ENCODE peak calls at places on chromosomes 12 and 14, in eight cellular contexts. H is Right ventricle myocardium inferior; F is fibroblast of mammary gland; M is activated T-cell treated with anti-CD3 and anti-CD28 coated beads, Interleukin-2, amount 50 U/mL, for 4 hours; G is dorsolateral prefrontal cortex; N is GM23338; J is hypothalamus; V is SJSA1. S is an unnamed sample.

GRCh38 chr14:88422919-88423318 is 37.5 kb downstream of the SPATA7 start:
- DNase-seq in J (no peak), G (no peak), M (no peak), V (no peak), N (no peak), H (no peak), F (peak; percentile 92), S (peak; percentile 37)

GRCh38 chr14:54121461-54121860 is 164.8 kb upstream of the BMP4 start:
- DNase-seq in H (no peak), V (no peak), F (no peak), G (no peak), N (peak; percentile 14), J (no peak), M (no peak), S (no peak)

GRCh38 chr12:126588586-126589249 is 1523.5 kb downstream of the AACS start:
- DNase-seq in H (no peak), M (no peak), G (no peak), N (no peak), V (no peak), F (peak; percentile 0), J (no peak), S (peak; percentile 0)

GRCh38 chr12:95202691-95203476 is 14.4 kb downstream of the FGD6 start:
- DNase-seq in M (no peak), N (no peak), G (no peak), V (peak; percentile 28), H (no peak), J (no peak), F (peak; percentile 37), S (peak; percentile 54)

GRCh38 chr12:99852666-99853065 is 132.1 kb downstream of the ANKS1B start:
- DNase-seq in H (no peak), M (no peak), G (no peak), F (no peak), V (no peak), J (no peak), N (peak; percentile 27), S (no peak)

GRCh38 chr14:101791919-101792572 is 30.5 kb downstream of the PPP2R5C start:
- DNase-seq in J (no peak), H (no peak), M (no peak), N (no peak), G (no peak), V (peak; percentile 26), F (peak; percentile 81), S (peak; percentile 84)

GRCh38 chr12:25130741-25131188 is 64.2 kb downstream of the DNAI7 start:
- DNase-seq in M (no peak), H (no peak), V (peak; percentile 21), J (no peak), G (no peak), N (peak; percentile 75), F (peak; percentile 62), S (peak; percentile 72)

GRCh38 chr12:46374286-46374685 is 1.7 kb upstream of the SLC38A2 start:
- DNase-seq in N (no peak), G (no peak), V (no peak), H (no peak), F (no peak), M (no peak), J (no peak), S (no peak)

GRCh38 chr14:22878271-22879246 is 4.5 kb upstream of the REM2 start:
- DNase-seq in F (no peak), G (no peak), J (no peak), M (no peak), H (no peak), V (no peak), N (no peak), S (no peak)

GRCh38 chr12:75550401-75550851 is 39.0 kb upstream of the KRR1 start:
- DNase-seq in N (no peak), H (no peak), M (no peak), G (no peak), F (no peak), V (no peak), J (no peak), S (no peak)

GRCh38 chr12:5908251-5908650 is 36.8 kb downstream of the ANO2 start:
- DNase-seq in F (no peak), H (no peak), J (no peak), M (no peak), N (no peak), V (no peak), G (no peak), S (no peak)

GRCh38 chr12:38138225-38139221 is 178.1 kb upstream of the ALG10B start:
- DNase-seq in N (peak; percentile 85), M (peak; percentile 60), V (peak; percentile 43), H (no peak), J (peak; percentile 55), F (peak; percentile 71), G (peak; percentile 90), S (peak; percentile 80)

GRCh38 chr14:106883218-106883692 is 1356.9 kb downstream of the TMEM121 start:
- DNase-seq in J (no peak), H (no peak), G (no peak), M (no peak), F (no peak), N (peak; percentile 1), V (no peak), S (peak; percentile 4)

GRCh38 chr12:7058163-7058845 is 2.2 kb upstream of the C1S start:
- DNase-seq in V (no peak), H (no peak), G (no peak), F (no peak), J (no peak), M (no peak), N (no peak), S (no peak)

GRCh38 chr12:65868133-65868705 is 43.9 kb downstream of the HMGA2 start:
- DNase-seq in N (no peak), G (no peak), M (no peak), V (peak; percentile 35), J (no peak), F (peak; percentile 97), H (no peak), S (peak; percentile 98)

GRCh38 chr12:95548056-95548538 is 3.2 kb downstream of the USP44 start:
- DNase-seq in F (peak; percentile 8), V (peak; percentile 20), N (peak; percentile 68), M (peak; percentile 18), H (no peak), J (no peak), G (no peak), S (no peak)

GRCh38 chr12:23815810-23816209 is 133.7 kb downstream of the SOX5 start:
- DNase-seq in J (no peak), N (no peak), V (no peak), F (no peak), M (no peak), H (no peak), G (no peak), S (no peak)

GRCh38 chr12:10901427-10901826 is 7.9 kb downstream of the TAS2R13 start:
- DNase-seq in F (peak; percentile 5), N (no peak), H (no peak), G (no peak), M (no peak), V (no peak), J (no peak), S (peak; percentile 26)

GRCh38 chr14:71193663-71194062 is 286.4 kb downstream of the PCNX1 start:
- DNase-seq in G (no peak), N (peak; percentile 44), M (no peak), V (no peak), F (no peak), J (no peak), H (no peak), S (no peak)

GRCh38 chr14:103488071-103488470 is 34.6 kb downstream of the CKB start:
- DNase-seq in V (no peak), N (no peak), M (no peak), G (no peak), H (no peak), F (no peak), J (no peak), S (no peak)

GRCh38 chr14:67428501-67429031 is 16.6 kb upstream of the PLEK2 start:
- DNase-seq in F (peak; percentile 83), G (no peak), J (no peak), N (no peak), H (no peak), M (no peak), V (no peak), S (peak; percentile 79)

GRCh38 chr12:39372929-39373328 is 70.0 kb downstream of the KIF21A start:
- DNase-seq in V (no peak), F (no peak), N (no peak), G (no peak), H (no peak), J (no peak), M (no peak), S (no peak)

GRCh38 chr14:45144658-45145057 is 8.9 kb downstream of the FANCM start:
- DNase-seq in G (no peak), V (no peak), N (no peak), M (no peak), J (no peak), F (no peak), H (no peak), S (no peak)

GRCh38 chr12:120887253-120888043 is 16.7 kb downstream of the SPPL3 start:
- DNase-seq in M (peak; percentile 14), V (no peak), N (no peak), F (no peak), H (no peak), G (no peak), J (no peak), S (no peak)

GRCh38 chr12:109731231-109731731 is 17.7 kb downstream of the FAM222A start:
- DNase-seq in J (no peak), F (no peak), V (no peak), G (no peak), N (no peak), M (no peak), H (peak; percentile 55), S (no peak)

GRCh38 chr12:80892597-80893445 is 44.9 kb downstream of the LIN7A start:
- DNase-seq in M (no peak), H (no peak), V (no peak), F (peak; percentile 17), J (no peak), N (no peak), G (no peak), S (no peak)

GRCh38 chr12:13128291-13129000 is 25.0 kb upstream of the GSG1 start:
- DNase-seq in M (no peak), J (no peak), N (no peak), V (no peak), H (no peak), F (no peak), G (no peak), S (peak; percentile 10)

GRCh38 chr12:93696462-93696861 is 19.3 kb downstream of the CRADD start:
- DNase-seq in V (no peak), J (no peak), H (no peak), F (no peak), N (no peak), M (no peak), G (no peak), S (no peak)

GRCh38 chr14:96130854-96131253 is 73.8 kb upstream of the BDKRB2 start:
- DNase-seq in F (peak; percentile 63), N (no peak), V (no peak), H (no peak), M (no peak), J (no peak), G (no peak), S (peak; percentile 78)

GRCh38 chr14:100529561-100530031 is 57.6 kb downstream of the BEGAIN start:
- DNase-seq in G (no peak), N (no peak), M (no peak), J (no peak), H (no peak), V (no peak), F (no peak), S (no peak)

GRCh38 chr14:74407021-74407800 is 18.8 kb downstream of the SYNDIG1L start:
- DNase-seq in N (no peak), M (no peak), F (no peak), V (no peak), G (no peak), J (no peak), H (no peak), S (no peak)

GRCh38 chr12:29546000-29546399 is 48.5 kb upstream of the OVCH1 start:
- DNase-seq in G (no peak), F (peak; percentile 35), J (no peak), H (no peak), M (no peak), N (peak; percentile 21), V (no peak), S (no peak)

GRCh38 chr14:72781476-72782181 is 112.3 kb downstream of the DPF3 start:
- DNase-seq in J (no peak), M (no peak), H (no peak), N (no peak), V (peak; percentile 68), G (no peak), F (peak; percentile 67), S (peak; percentile 85)

GRCh38 chr12:62379026-62379722 is 87.5 kb upstream of the MON2 start:
- DNase-seq in J (no peak), F (peak; percentile 74), M (no peak), N (no peak), G (no peak), H (no peak), V (peak; percentile 74), S (peak; percentile 3)

S was measured in choroid plexus epithelial cell.